ENCODE peak calls at places on chromosomes 2 and 18, in ten cellular contexts. U, Q, Z, F, A, X, B, V, G and J are unnamed samples.

GRCh38 chr2:165833156-165833555 is 39.1 kb upstream of the GALNT3 start:
- DNase-seq in A (no peak), V (no peak), U (no peak), B (peak; percentile 75), F (peak; percentile 48), Z (no peak), X (no peak), G (no peak), Q (peak; percentile 34), J (no peak)

GRCh38 chr2:150584081-150584480 is 96.6 kb upstream of the RND3 start:
- DNase-seq in G (no peak), B (no peak), F (no peak), Z (no peak), Q (no peak), U (no peak), X (no peak), V (no peak), A (no peak), J (no peak)

GRCh38 chr2:215452725-215453124 is 16.9 kb upstream of the FN1 start:
- DNase-seq in Q (no peak), A (no peak), Z (no peak), V (no peak), X (no peak), F (no peak), U (no peak), B (no peak), G (no peak), J (no peak)

GRCh38 chr2:143936758-143937562 is 583.0 kb downstream of the ZEB2 start:
- DNase-seq in F (peak; percentile 49), U (peak; percentile 50), Q (no peak), Z (peak; percentile 3), V (peak; percentile 31), G (peak; percentile 15), B (peak; percentile 66), A (no peak), X (peak; percentile 31), J (no peak)

GRCh38 chr2:228417526-228417925 is 236.0 kb upstream of the SPHKAP start:
- DNase-seq in G (no peak), V (no peak), B (peak; percentile 82), Q (no peak), F (no peak), Z (no peak), U (no peak), A (no peak), X (no peak), J (no peak)

GRCh38 chr18:28177828-28178635 is 1.1 kb upstream of the CDH2 start:
- DNase-seq in V (peak; percentile 73), X (peak; percentile 79), U (peak; percentile 82), A (no peak), F (no peak), G (peak; percentile 61), B (peak; percentile 74), Z (peak; percentile 73), Q (no peak), J (peak; percentile 89)

GRCh38 chr2:153935511-153935910 is 63.8 kb downstream of the GALNT13 start:
- DNase-seq in G (no peak), U (no peak), B (no peak), Q (no peak), V (no peak), F (no peak), Z (no peak), A (no peak), X (no peak), J (no peak)

GRCh38 chr2:164868563-164869419 is 27.2 kb upstream of the COBLL1 start:
- DNase-seq in U (no peak), B (no peak), V (no peak), A (no peak), F (no peak), X (no peak), G (no peak), Z (no peak), Q (no peak), J (peak; percentile 47)

GRCh38 chr2:11589316-11589940 is 55.6 kb downstream of the GREB1 start:
- DNase-seq in Z (no peak), G (no peak), F (no peak), U (no peak), Q (no peak), X (no peak), V (no peak), B (no peak), A (no peak), J (no peak)

GRCh38 chr18:11310476-11311086 is 161.2 kb upstream of the PIEZO2 start:
- DNase-seq in G (peak; percentile 3), X (peak; percentile 0), A (no peak), V (peak; percentile 39), F (peak; percentile 62), U (peak; percentile 13), Q (no peak), Z (no peak), B (peak; percentile 76), J (peak; percentile 35)

GRCh38 chr2:15355386-15355785 is 205.7 kb downstream of the NBAS start:
- DNase-seq in A (no peak), V (no peak), B (no peak), U (no peak), Q (no peak), F (no peak), Z (no peak), G (no peak), X (no peak), J (no peak)

GRCh38 chr2:34147780-34148179 is 548.7 kb upstream of the FAM98A start:
- DNase-seq in B (no peak), Z (no peak), Q (no peak), U (no peak), X (no peak), V (no peak), F (no peak), A (no peak), G (no peak), J (no peak)

GRCh38 chr18:72863754-72864153 is 4.0 kb downstream of the NETO1 start:
- DNase-seq in V (no peak), B (no peak), Z (no peak), X (no peak), F (no peak), Q (no peak), A (no peak), G (no peak), U (no peak), J (no peak)

GRCh38 chr2:85009019-85009618 is 38.2 kb downstream of the KCMF1 start:
- DNase-seq in B (no peak), G (no peak), Q (no peak), F (no peak), V (no peak), U (no peak), Z (no peak), X (no peak), A (no peak), J (no peak)

GRCh38 chr18:46623541-46623940 is 33.5 kb downstream of the LOXHD1 start:
- DNase-seq in G (no peak), B (no peak), A (no peak), Q (no peak), F (no peak), Z (no peak), X (no peak), V (no peak), U (peak; percentile 19), J (no peak)

GRCh38 chr2:71614976-71615768 is 161.8 kb downstream of the DYSF start:
- DNase-seq in Z (no peak), V (peak; percentile 94), F (peak; percentile 47), B (no peak), U (peak; percentile 65), Q (no peak), G (no peak), A (no peak), X (no peak), J (no peak)

GRCh38 chr2:85433511-85434089 is 15.1 kb downstream of the SH2D6 start:
- DNase-seq in X (peak; percentile 20), Q (peak; percentile 93), Z (no peak), U (peak; percentile 89), A (no peak), G (no peak), B (peak; percentile 67), V (peak; percentile 89), F (peak; percentile 99), J (peak; percentile 15)

GRCh38 chr2:118032169-118033013 is 18.5 kb upstream of the CCDC93 start:
- DNase-seq in Z (peak; percentile 1), V (no peak), B (peak; percentile 56), X (peak; percentile 18), A (peak; percentile 27), U (no peak), Q (no peak), G (peak; percentile 2), F (peak; percentile 39), J (peak; percentile 33)

GRCh38 chr2:148814143-148814852 is 60.7 kb upstream of the KIF5C start:
- DNase-seq in G (no peak), V (no peak), Q (peak; percentile 18), X (no peak), B (peak; percentile 15), U (no peak), F (peak; percentile 56), Z (no peak), A (no peak), J (no peak)

GRCh38 chr18:34345738-34346137 is 121.0 kb upstream of the NOL4 start:
- DNase-seq in F (no peak), Q (no peak), U (no peak), G (no peak), Z (no peak), B (no peak), X (no peak), V (no peak), A (no peak), J (no peak)

GRCh38 chr2:197674546-197674945 is 841 bp downstream of the RFTN2 start:
- DNase-seq in B (no peak), X (no peak), F (peak; percentile 67), G (no peak), Z (no peak), A (no peak), U (peak; percentile 1), V (no peak), Q (no peak), J (no peak)

GRCh38 chr2:155368934-155369333 is 670.4 kb downstream of the KCNJ3 start:
- DNase-seq in B (peak; percentile 20), Q (no peak), U (no peak), G (peak; percentile 29), A (no peak), Z (no peak), F (peak; percentile 9), X (peak; percentile 13), V (no peak), J (peak; percentile 25)

GRCh38 chr2:25377822-25378421 is 36.2 kb upstream of the DNMT3A start:
- DNase-seq in X (no peak), F (no peak), Z (no peak), Q (no peak), B (peak; percentile 13), V (no peak), A (no peak), U (no peak), G (no peak), J (no peak)

GRCh38 chr18:8374652-8375051 is 234.6 kb upstream of the RAB12 start:
- DNase-seq in G (no peak), F (no peak), B (no peak), V (no peak), X (no peak), U (no peak), A (no peak), Z (no peak), Q (no peak), J (no peak)

GRCh38 chr2:88621432-88621831 is 5.8 kb downstream of the EIF2AK3 start:
- DNase-seq in G (no peak), Z (no peak), V (no peak), B (no peak), F (no peak), Q (no peak), U (no peak), A (no peak), X (no peak), J (no peak)

GRCh38 chr2:10584843-10585475 is 104.8 kb downstream of the NOL10 start:
- DNase-seq in F (peak; percentile 38), V (no peak), B (peak; percentile 97), X (no peak), Q (peak; percentile 61), G (no peak), Z (no peak), A (no peak), U (no peak), J (no peak)

GRCh38 chr2:14902953-14903352 is 270.4 kb downstream of the LRATD1 start:
- DNase-seq in G (no peak), Z (no peak), U (no peak), V (no peak), B (no peak), A (no peak), F (no peak), X (no peak), Q (no peak), J (no peak)

GRCh38 chr2:157468931-157469708 is 25.2 kb upstream of the CYTIP start:
- DNase-seq in Q (no peak), U (no peak), V (no peak), A (no peak), X (no peak), G (no peak), Z (no peak), B (peak; percentile 81), F (peak; percentile 12), J (no peak)